ENCODE peak calls at places on chromosomes 13 and 19, in six cellular contexts. L is Caco-2, E is thoracic aorta, M is heart right ventricle, T is esophagus muscularis mucosa, F is heart left ventricle. S is an unnamed sample.

GRCh38 chr13:30145709-30146367 is 161.5 kb downstream of the KATNAL1 start:
- DNase-seq in L (no peak), E (no peak), M (no peak), T (no peak), F (no peak), S (no peak)

GRCh38 chr19:16274466-16274865 is 50.2 kb upstream of the KLF2 start:
- DNase-seq in L (no peak), E (no peak), M (no peak), T (no peak), F (no peak), S (no peak)

GRCh38 chr13:113591750-113592149 is 7.2 kb downstream of the TFDP1 start:
- DNase-seq in L (peak; percentile 17), E (no peak), M (no peak), T (no peak), F (peak; percentile 25), S (peak; percentile 31)

GRCh38 chr13:40315416-40316064 is 350.9 kb downstream of the FOXO1 start:
- DNase-seq in L (no peak), E (no peak), M (peak; percentile 39), T (peak; percentile 89), F (no peak), S (no peak)

GRCh38 chr19:50486823-50487515 is 10.3 kb upstream of the GARIN5A start:
- DNase-seq in L (no peak), E (no peak), M (no peak), T (no peak), F (peak; percentile 58), S (no peak)

GRCh38 chr13:41782086-41782485 is 178.8 kb downstream of the VWA8 start:
- DNase-seq in L (no peak), E (no peak), M (no peak), T (no peak), F (no peak), S (no peak)

GRCh38 chr13:111344471-111345191 is 24.2 kb downstream of the TEX29 start:
- DNase-seq in L (no peak), E (no peak), M (no peak), T (peak; percentile 84), F (no peak), S (no peak)

GRCh38 chr13:40189885-40190655 is 476.4 kb downstream of the FOXO1 start:
- DNase-seq in L (no peak), E (no peak), M (no peak), T (no peak), F (no peak), S (no peak)

GRCh38 chr19:8069116-8069973 is 16.8 kb downstream of the CCL25 start:
- DNase-seq in L (no peak), E (no peak), M (no peak), T (no peak), F (no peak), S (no peak)

GRCh38 chr13:50123862-50124535 is 108.8 kb downstream of the KCNRG start:
- DNase-seq in L (peak; percentile 98), E (peak; percentile 81), M (peak; percentile 87), T (peak; percentile 99), F (peak; percentile 98), S (peak; percentile 95)

GRCh38 chr13:80975903-80976302 is 635.0 kb upstream of the SPRY2 start:
- DNase-seq in L (no peak), E (no peak), M (no peak), T (no peak), F (no peak), S (no peak)

GRCh38 chr13:91141619-91142061 is 205.8 kb upstream of the MIR17HG start:
- DNase-seq in L (no peak), E (no peak), M (no peak), T (no peak), F (no peak), S (peak; percentile 32)

GRCh38 chr13:43390101-43390500 is 366.7 kb downstream of the DNAJC15 start:
- DNase-seq in L (no peak), E (no peak), M (no peak), T (no peak), F (no peak), S (no peak)

GRCh38 chr19:12996542-12997094 is 1.3 kb downstream of the NFIX start:
- DNase-seq in L (no peak), E (no peak), M (peak; percentile 40), T (no peak), F (peak; percentile 76), S (no peak)

GRCh38 chr13:31067416-31068118 is 94.1 kb downstream of the HSPH1 start:
- DNase-seq in L (no peak), E (no peak), M (no peak), T (no peak), F (no peak), S (no peak)

GRCh38 chr19:41619018-41619571 is 7.8 kb downstream of the CEACAM4 start:
- DNase-seq in L (no peak), E (no peak), M (no peak), T (no peak), F (no peak), S (no peak)

GRCh38 chr13:112754281-112755025 is 64.6 kb downstream of the ATP11A start:
- DNase-seq in L (no peak), E (no peak), M (no peak), T (no peak), F (no peak), S (no peak)

GRCh38 chr19:3849092-3849491 is 19.7 kb downstream of the ZFR2 start:
- DNase-seq in L (peak; percentile 46), E (no peak), M (peak; percentile 10), T (no peak), F (no peak), S (no peak)

GRCh38 chr13:93364166-93364565 is 137.6 kb downstream of the GPC6 start:
- DNase-seq in L (no peak), E (no peak), M (no peak), T (no peak), F (no peak), S (no peak)

DNA sequence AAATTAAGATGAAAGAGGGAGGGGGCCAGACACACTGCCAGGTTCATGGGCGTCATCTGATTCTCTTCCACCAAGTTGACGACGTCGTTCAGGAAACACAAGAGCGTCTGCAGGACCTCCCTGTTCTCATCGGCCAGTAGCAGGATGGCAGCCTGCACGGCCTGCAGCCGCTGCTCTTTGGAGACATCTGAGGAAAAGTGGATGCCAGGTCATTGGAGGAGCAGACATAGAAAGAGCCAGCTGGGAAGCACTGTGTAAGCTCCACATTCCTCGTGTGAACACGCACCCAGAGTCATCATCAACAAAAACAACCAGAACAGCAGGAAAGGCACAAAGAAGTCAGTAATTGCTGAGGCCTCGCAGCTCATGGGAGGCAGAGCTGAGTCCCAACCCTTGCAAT is 96.5 kb downstream of the KL start:
- DNase-seq in L (no peak), E (no peak), M (no peak), T (no peak), F (no peak), S (no peak)
- H3K4me3 ChIP-seq in L (no peak overlapping the region), E (no peak overlapping the region), M (no peak overlapping the region), T (no peak overlapping the region), F (no peak overlapping the region), S (no peak overlapping the region)

DNA sequence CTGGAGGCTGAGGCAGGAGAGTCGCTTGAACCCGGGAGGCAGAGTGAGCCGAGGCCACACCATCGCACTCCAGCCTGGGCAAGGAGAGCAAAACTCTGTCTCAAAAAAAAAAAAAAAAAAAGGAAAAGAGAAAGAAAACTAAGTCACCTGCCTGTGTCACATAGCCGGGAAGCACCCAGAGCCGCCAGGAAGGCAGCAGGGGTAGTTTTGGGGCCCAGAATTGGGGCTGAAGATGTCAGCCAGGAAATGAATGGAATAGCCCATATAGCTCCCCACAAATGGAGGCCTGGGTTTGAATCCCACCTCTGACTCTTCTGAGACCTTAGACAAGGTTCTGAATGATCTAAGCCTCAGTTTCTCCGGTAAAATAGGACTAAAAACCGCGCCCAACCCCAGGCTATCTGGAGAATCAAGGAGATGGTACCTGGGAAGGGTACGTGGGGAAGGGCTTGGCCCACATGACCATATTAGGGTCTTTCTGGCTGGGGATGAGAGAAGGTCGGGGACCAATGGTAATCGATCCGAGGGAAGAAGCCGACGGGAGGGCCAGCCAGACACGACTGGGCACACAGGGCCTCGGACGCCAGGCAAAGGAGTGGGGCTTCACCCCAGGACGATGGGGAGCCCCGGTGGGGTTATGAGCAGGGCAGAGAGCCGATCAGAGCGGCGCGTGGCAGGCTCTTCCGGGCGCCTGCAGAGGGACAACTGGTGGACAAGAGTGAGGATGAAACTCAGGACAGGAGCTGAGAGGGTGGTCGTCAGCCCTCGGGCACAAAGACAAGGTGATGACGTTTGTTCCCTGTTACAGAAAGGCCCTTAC is 14.4 kb downstream of the CCDC124 start:
- DNase-seq in L (no peak), E (no peak), M (no peak), T (no peak), F (no peak), S (no peak)
- TF ChIP-seq CTCF in L (no peak), E (no peak), M (no peak), T (peak; percentile 30), F (no peak), S (no peak)

GRCh38 chr19:46517471-46517870 is 21.8 kb upstream of the PNMA8B start:
- DNase-seq in L (no peak), E (no peak), M (no peak), T (no peak), F (peak; percentile 1), S (no peak)

GRCh38 chr19:46521241-46521640 is 25.6 kb upstream of the PNMA8B start:
- DNase-seq in L (no peak), E (no peak), M (no peak), T (no peak), F (peak; percentile 10), S (no peak)

GRCh38 chr19:46524272-46524671 is 28.6 kb upstream of the PNMA8B start:
- DNase-seq in L (no peak), E (no peak), M (no peak), T (no peak), F (no peak), S (no peak)

GRCh38 chr19:46515879-46516350 is 20.2 kb upstream of the PNMA8B start:
- DNase-seq in L (no peak), E (no peak), M (no peak), T (no peak), F (no peak), S (no peak)

DNA sequence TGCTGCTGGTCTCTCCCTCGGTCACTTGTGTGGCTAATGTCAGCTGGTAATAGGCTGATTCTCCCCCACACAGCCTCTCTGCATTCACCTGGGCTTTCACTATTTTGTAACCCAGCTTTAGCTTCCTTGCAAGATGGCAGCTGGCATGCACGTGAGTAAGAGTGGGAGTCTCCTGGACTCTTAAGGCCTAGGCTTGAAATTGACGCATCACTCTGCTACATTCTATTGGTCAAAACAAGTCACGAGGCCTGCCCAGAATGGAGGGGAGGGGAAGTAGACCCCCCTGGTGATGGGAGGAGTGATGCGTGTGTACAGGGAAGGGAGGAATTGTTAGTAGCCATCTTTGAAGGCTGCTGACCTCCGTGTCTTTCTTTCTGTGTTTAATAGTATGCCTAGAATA is 24.9 kb upstream of the PNMA8B start:
- DNase-seq in L (no peak), E (no peak), M (no peak), T (no peak), F (peak; percentile 5), S (no peak)
- H3K4me1 ChIP-seq in L (no peaks in the 10 kb centered on the region), E (no peaks in the 10 kb centered on the region), M (no peaks in the 10 kb centered on the region), T (no peaks in the 10 kb centered on the region), F (no peaks in the 10 kb centered on the region), S (no peaks in the 10 kb centered on the region)

DNA sequence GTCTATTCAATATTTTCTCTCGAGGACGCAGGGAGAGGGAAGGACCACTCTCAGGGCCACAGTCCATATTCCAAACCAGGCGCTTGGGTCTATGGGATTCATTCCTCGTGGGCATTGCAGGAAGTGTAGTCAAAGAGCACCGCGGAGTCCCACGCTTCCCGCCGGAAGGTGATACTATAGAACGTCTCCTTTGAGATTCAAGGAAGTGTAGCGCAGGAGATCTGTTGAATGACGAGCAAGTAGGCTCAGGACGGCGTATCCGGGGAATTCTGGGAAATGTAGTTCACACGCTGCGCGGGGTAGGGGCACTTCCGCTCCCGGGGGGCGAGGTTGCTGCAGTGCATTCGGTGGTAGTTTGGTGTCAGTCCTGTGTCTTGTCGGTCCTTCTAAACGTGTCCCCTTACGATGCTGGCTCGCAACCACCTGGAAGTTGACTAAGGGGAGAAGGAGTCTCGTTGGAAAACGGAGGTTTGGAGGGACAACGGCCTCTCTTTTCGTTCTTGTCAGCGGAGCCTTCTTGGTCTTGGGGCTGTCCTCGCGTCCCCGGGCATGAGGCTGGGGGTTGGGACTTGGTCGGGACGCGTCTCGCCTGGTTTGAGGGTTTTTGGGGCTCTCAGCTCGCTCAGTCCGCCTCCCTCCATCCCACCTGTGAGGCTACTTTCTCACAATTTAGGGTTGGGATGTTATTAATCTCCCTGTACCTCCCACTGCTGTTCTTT is at the start of gene ZNF284:
- DNase-seq in L (peak; percentile 94), E (peak; percentile 34), M (peak; percentile 91), T (peak; percentile 96), F (peak; percentile 88), S (peak; percentile 84)
- H3K4me3 ChIP-seq in L (peak within 1 kb of the TSS; percentile 77), E (peak within 1 kb of the TSS; percentile 76), M (peak within 1 kb of the TSS; percentile 73), T (peak within 1 kb of the TSS; percentile 74), F (peak within 1 kb of the TSS; percentile 38), S (peak within 1 kb of the TSS; percentile 71)